ENCODE peak calls at places on chromosomes 6 and 20, in four cellular contexts. I is K562, B is GM12878, M is IMR-90. Y is an unnamed sample.

GRCh38 chr6:85672623-85673022 is 29.9 kb upstream of the SYNCRIP start:
- DNase-seq in B (no peak), I (no peak), M (no peak), Y (peak; percentile 49)

GRCh38 chr6:170114187-170114945 is 176.5 kb downstream of the DLL1 start:
- DNase-seq in B (no peak), M (no peak), I (no peak), Y (peak; percentile 22)

GRCh38 chr6:151773382-151773781 is 34.1 kb upstream of the ESR1 start:
- DNase-seq in M (no peak), I (no peak), B (no peak), Y (no peak)

GRCh38 chr6:17905611-17906592 is 81.5 kb downstream of the KIF13A start:
- DNase-seq in I (no peak), B (no peak), M (peak; percentile 87), Y (no peak)

GRCh38 chr6:335146-335545 is 42.9 kb downstream of the DUSP22 start:
- DNase-seq in B (no peak), I (no peak), M (no peak), Y (no peak)

GRCh38 chr6:27096834-27097511 is 150.5 kb upstream of the PRSS16 start:
- DNase-seq in B (no peak), M (peak; percentile 75), I (peak; percentile 15), Y (peak; percentile 79)

GRCh38 chr6:136738178-136739057 is 53.9 kb downstream of the MAP3K5 start:
- DNase-seq in I (no peak), B (no peak), M (peak; percentile 26), Y (no peak)

GRCh38 chr20:61297981-61298380 is 45.9 kb downstream of the CDH4 start:
- DNase-seq in M (peak; percentile 35), B (no peak), I (no peak), Y (no peak)

GRCh38 chr20:17570347-17571152 is 675 bp downstream of the DSTN start:
- DNase-seq in M (peak; percentile 33), B (no peak), I (peak; percentile 12), Y (no peak)

GRCh38 chr6:168892031-168892430 is 361.6 kb downstream of the THBS2 start:
- DNase-seq in I (no peak), M (no peak), B (no peak), Y (no peak)

GRCh38 chr6:5068153-5068751 is 16.9 kb upstream of the PPP1R3G start:
- DNase-seq in I (no peak), B (no peak), M (no peak), Y (no peak)

GRCh38 chr20:37318046-37318445 is 27.9 kb upstream of the SRC start:
- DNase-seq in M (no peak), B (no peak), I (no peak), Y (no peak)

GRCh38 chr6:152905551-152906299 is 77.1 kb downstream of the FBXO5 start:
- DNase-seq in B (no peak), M (no peak), I (no peak), Y (no peak)

GRCh38 chr6:7615611-7616383 is 25.8 kb downstream of the SNRNP48 start:
- DNase-seq in I (peak; percentile 62), B (no peak), M (peak; percentile 65), Y (peak; percentile 58)

GRCh38 chr6:122736166-122736565 is 43.4 kb upstream of the FABP7 start:
- DNase-seq in I (no peak), M (no peak), B (no peak), Y (no peak)

GRCh38 chr6:141033101-141033500 is 1099.6 kb upstream of the GJE1 start:
- DNase-seq in I (no peak), M (peak; percentile 14), B (no peak), Y (no peak)

GRCh38 chr6:32082951-32083350 is 26.2 kb downstream of the TNXB start:
- DNase-seq in I (no peak), B (no peak), M (no peak), Y (no peak)

GRCh38 chr6:157274471-157275226 is 48.7 kb downstream of the TMEM242 start:
- DNase-seq in M (peak; percentile 57), I (peak; percentile 95), B (peak; percentile 9), Y (peak; percentile 53)

GRCh38 chr6:108142240-108142639 is 23.6 kb upstream of the NR2E1 start:
- DNase-seq in M (no peak), I (no peak), B (no peak), Y (no peak)

GRCh38 chr20:20003088-20003954 is 13.8 kb upstream of the NAA20 start:
- DNase-seq in I (no peak), M (peak; percentile 40), B (no peak), Y (no peak)

GRCh38 chr6:79040083-79040482 is 38.0 kb downstream of the PHIP start:
- DNase-seq in B (no peak), I (no peak), M (peak; percentile 53), Y (no peak)

GRCh38 chr6:161436106-161436876 is 162.4 kb upstream of the AGPAT4 start:
- DNase-seq in B (no peak), M (no peak), I (no peak), Y (no peak)

GRCh38 chr20:44117296-44118184 is 69.4 kb downstream of the JPH2 start:
- DNase-seq in I (no peak), M (no peak), B (no peak), Y (no peak)

GRCh38 chr6:116877743-116878142 is 701 bp downstream of the RFX6 start:
- DNase-seq in M (no peak), I (no peak), B (no peak), Y (no peak)

GRCh38 chr6:133715270-133715669 is 173.6 kb upstream of the TCF21 start:
- DNase-seq in M (no peak), B (no peak), I (no peak), Y (no peak)

GRCh38 chr6:158648682-158649131 is 1.1 kb upstream of the SYTL3 start:
- DNase-seq in M (peak; percentile 96), I (no peak), B (peak; percentile 83), Y (no peak)

GRCh38 chr20:48129319-48129973 is 344.2 kb upstream of the SULF2 start:
- DNase-seq in I (no peak), B (no peak), M (no peak), Y (no peak)

GRCh38 chr6:156167289-156168076 is 609.7 kb upstream of the ARID1B start:
- DNase-seq in B (no peak), I (no peak), M (peak; percentile 41), Y (no peak)

GRCh38 chr6:22381810-22382512 is 85.1 kb upstream of the PRL start:
- DNase-seq in B (no peak), I (no peak), M (no peak), Y (no peak)

GRCh38 chr6:13941902-13942301 is 17.1 kb downstream of the RNF182 start:
- DNase-seq in I (no peak), B (no peak), M (no peak), Y (no peak)

GRCh38 chr6:41428995-41429417 is 93.6 kb downstream of the NCR2 start:
- DNase-seq in I (no peak), B (no peak), M (peak; percentile 18), Y (no peak)

GRCh38 chr6:33620158-33620583 is 951 bp upstream of the ITPR3 start:
- DNase-seq in M (no peak), I (peak; percentile 49), B (no peak), Y (no peak)
- TF ChIP-seq CHD1 in M (no peak), I (no peak), B (no peak), Y (no peak)

GRCh38 chr6:3162067-3162497 is 4.7 kb upstream of the TUBB2A start:
- DNase-seq in M (no peak), B (no peak), I (no peak), Y (no peak)
- H3K4me1 ChIP-seq in M (peaks cover 2% of the 10 kb centered on the region), B (peaks cover 5% of the 10 kb centered on the region), I (peaks cover 39% of the 10 kb centered on the region), Y (peaks cover 40% of the 10 kb centered on the region)

DNA sequence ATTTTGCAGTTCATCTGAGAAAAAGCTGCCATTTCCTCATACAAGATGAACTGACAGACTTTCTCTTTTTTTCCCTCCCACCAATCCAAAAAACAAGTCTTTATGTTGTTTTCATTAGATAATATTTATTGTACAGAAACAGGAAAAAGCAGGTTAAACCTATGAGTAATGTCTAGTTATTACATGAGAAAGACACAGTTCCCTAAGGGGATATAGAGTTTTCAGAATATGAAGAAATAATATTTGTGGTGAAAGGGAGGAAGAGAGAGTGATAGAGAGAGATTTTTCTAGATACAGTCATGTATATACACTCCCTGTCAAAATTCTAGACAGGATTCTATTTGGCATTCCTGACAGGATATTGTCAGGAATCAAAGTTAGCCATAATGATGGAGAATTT is 392.4 kb downstream of the BMP2 start:
- DNase-seq in B (no peak), I (no peak), M (no peak), Y (no peak)
- TF ChIP-seq CHD1 in B (no peak), I (no peak), M (no peak), Y (no peak)

GRCh38 chr6:112234596-112234995 is 19.8 kb downstream of the LAMA4 start:
- DNase-seq in M (no peak), I (no peak), B (no peak), Y (no peak)
- H3K4me1 ChIP-seq in M (peaks cover 15% of the 10 kb centered on the region), I (no peaks in the 10 kb centered on the region), B (no peaks in the 10 kb centered on the region), Y (no peaks in the 10 kb centered on the region)

DNA sequence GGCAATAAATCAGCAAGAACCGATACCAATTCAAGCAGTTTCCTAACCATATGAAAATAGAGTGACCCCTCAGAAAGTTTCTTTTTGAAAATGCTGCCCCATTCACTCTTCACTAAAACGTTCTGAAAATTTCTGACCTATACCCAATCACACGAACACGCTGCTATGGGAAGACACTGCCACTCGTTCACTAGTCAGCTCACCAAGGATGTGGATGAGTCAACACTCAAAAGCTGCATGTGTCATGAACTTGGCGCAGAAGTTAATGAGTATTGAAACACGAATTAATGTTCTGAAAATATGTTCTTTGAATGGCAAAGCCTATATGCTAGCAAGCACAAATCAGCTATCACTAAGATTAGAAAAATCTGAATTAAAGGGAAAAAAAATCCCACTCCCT is 84.2 kb downstream of the PREP start:
- DNase-seq in B (no peak), I (no peak), M (peak; percentile 51), Y (no peak)
- TF ChIP-seq CHD1 in B (no peak), I (no peak), M (no peak), Y (no peak)

DNA sequence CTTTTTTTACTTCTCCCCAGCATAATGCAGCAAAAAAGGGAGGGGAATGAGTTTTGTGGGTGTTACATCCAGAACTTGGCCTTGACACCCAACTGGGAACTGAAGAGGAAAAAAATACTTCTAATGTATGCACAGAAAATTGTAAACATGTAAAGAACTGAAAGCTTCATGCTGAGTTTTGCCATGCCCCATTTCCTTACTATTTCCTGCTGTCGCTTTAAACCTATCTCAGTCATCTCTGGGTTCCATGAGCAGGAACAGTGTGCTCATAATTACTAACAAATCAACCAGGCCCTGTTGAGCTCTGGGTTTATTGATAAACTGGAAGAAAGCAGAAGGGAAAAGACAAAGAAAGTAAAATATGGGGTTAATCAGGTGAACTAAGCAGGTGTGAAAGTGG is 14.2 kb downstream of the TFAP2B start:
- DNase-seq in B (no peak), I (no peak), M (no peak), Y (no peak)
- H3K4me1 ChIP-seq in B (no peaks in the 10 kb centered on the region), I (peaks cover 5% of the 10 kb centered on the region), M (no peaks in the 10 kb centered on the region), Y (peaks cover 1% of the 10 kb centered on the region)

GRCh38 chr20:1417273-1417672 is 24.4 kb upstream of the FKBP1A start:
- DNase-seq in M (peak; percentile 49), B (no peak), I (no peak), Y (no peak)

GRCh38 chr20:1415667-1416468 is 23.0 kb upstream of the FKBP1A start:
- DNase-seq in I (peak; percentile 43), B (no peak), M (peak; percentile 97), Y (no peak)

GRCh38 chr20:1417790-1418189 is 24.9 kb upstream of the FKBP1A start:
- DNase-seq in M (no peak), B (no peak), I (no peak), Y (no peak)

GRCh38 chr20:1420066-1420465 is 27.2 kb upstream of the FKBP1A start:
- DNase-seq in B (no peak), M (no peak), I (no peak), Y (no peak)

GRCh38 chr20:1418335-1418734 is 25.5 kb upstream of the FKBP1A start:
- DNase-seq in B (no peak), M (peak; percentile 39), I (no peak), Y (no peak)
- TF ChIP-seq CHD1 in B (no peak), M (no peak), I (no peak), Y (no peak)